ENCODE peak calls at places on chromosomes 16 and 17, in seven cellular contexts. V, X, S, A, K, R and M are unnamed samples.

GRCh38 chr17:83190601-83191387 is 111.4 kb downstream of the METRNL start:
- DNase-seq in V (no peak), A (peak; percentile 14), R (no peak), K (no peak), S (no peak), X (no peak), M (no peak)

GRCh38 chr17:63571632-63572310 is 21.5 kb downstream of the DCAF7 start:
- DNase-seq in K (no peak), A (no peak), R (peak; percentile 41), V (peak; percentile 25), S (peak; percentile 43), X (no peak), M (no peak)

GRCh38 chr17:76452646-76453430 is at the start of gene UBE2O:
- DNase-seq in V (no peak), K (peak; percentile 95), S (peak; percentile 88), A (peak; percentile 95), R (peak; percentile 93), X (peak; percentile 89), M (peak; percentile 94)

GRCh38 chr17:49920370-49920769 is 48.6 kb upstream of the DLX4 start:
- DNase-seq in V (no peak), R (no peak), X (no peak), S (no peak), A (no peak), K (no peak), M (no peak)

GRCh38 chr17:8256691-8257090 is 7.6 kb downstream of the PFAS start:
- DNase-seq in X (no peak), A (no peak), K (no peak), V (no peak), S (no peak), R (no peak), M (no peak)

GRCh38 chr16:61214780-61215179 is 821.5 kb downstream of the CDH8 start:
- DNase-seq in R (no peak), X (no peak), K (no peak), A (no peak), S (no peak), V (no peak), M (no peak)

GRCh38 chr17:58677204-58677880 is 14.5 kb downstream of the TEX14 start:
- DNase-seq in V (no peak), R (no peak), K (no peak), A (no peak), S (peak; percentile 84), X (no peak), M (no peak)

GRCh38 chr17:48244121-48244711 is 136.7 kb downstream of the SNX11 start:
- DNase-seq in A (no peak), K (peak; percentile 61), V (no peak), S (peak; percentile 59), X (no peak), R (peak; percentile 96), M (no peak)

GRCh38 chr17:75773121-75773807 is 8.3 kb upstream of the GALK1 start:
- DNase-seq in A (no peak), X (no peak), R (no peak), V (no peak), S (no peak), K (no peak), M (no peak)

GRCh38 chr16:84065536-84066132 is 23.0 kb upstream of the SLC38A8 start:
- DNase-seq in V (no peak), R (peak; percentile 70), X (peak; percentile 40), A (no peak), S (peak; percentile 68), K (peak; percentile 60), M (peak; percentile 68)

GRCh38 chr17:50219345-50219744 is 17.9 kb upstream of the COL1A1 start:
- DNase-seq in S (peak; percentile 76), V (no peak), R (no peak), A (no peak), X (peak; percentile 85), K (peak; percentile 68), M (no peak)

GRCh38 chr16:27240948-27241531 is 27.5 kb downstream of the NSMCE1 start:
- DNase-seq in V (no peak), R (no peak), X (no peak), K (no peak), S (peak; percentile 71), A (no peak), M (no peak)

GRCh38 chr17:65542595-65542994 is 18.9 kb downstream of the AXIN2 start:
- DNase-seq in K (no peak), V (no peak), R (no peak), A (no peak), X (no peak), S (no peak), M (no peak)

GRCh38 chr17:37637956-37638355 is 5.3 kb downstream of the DDX52 start:
- DNase-seq in S (no peak), R (no peak), X (no peak), V (no peak), K (no peak), A (no peak), M (no peak)

GRCh38 chr16:3825103-3825502 is 55.4 kb downstream of the CREBBP start:
- DNase-seq in K (peak; percentile 19), A (no peak), R (no peak), X (no peak), V (no peak), S (peak; percentile 45), M (no peak)

GRCh38 chr17:64741038-64741641 is 79.0 kb upstream of the SMURF2 start:
- DNase-seq in S (peak; percentile 67), K (no peak), X (no peak), R (peak; percentile 76), V (no peak), A (no peak), M (no peak)

GRCh38 chr17:51214920-51215319 is 44.9 kb downstream of the MBTD1 start:
- DNase-seq in S (no peak), R (no peak), A (no peak), V (no peak), X (no peak), K (no peak), M (no peak)

GRCh38 chr17:17783825-17784598 is 52.8 kb downstream of the SREBF1 start:
- DNase-seq in R (peak; percentile 99), V (peak; percentile 5), A (no peak), S (peak; percentile 78), K (no peak), X (no peak), M (peak; percentile 71)

GRCh38 chr17:80116276-80116922 is 15.0 kb downstream of the GAA start:
- DNase-seq in V (no peak), X (no peak), A (no peak), S (no peak), K (no peak), R (no peak), M (no peak)

GRCh38 chr16:24838554-24839266 is 7.1 kb upstream of the SLC5A11 start:
- DNase-seq in K (peak; percentile 46), X (no peak), V (no peak), A (no peak), S (peak; percentile 78), R (peak; percentile 14), M (no peak)

GRCh38 chr17:63932008-63932561 is at the start of gene CD79B:
- DNase-seq in V (no peak), A (peak; percentile 28), X (no peak), R (peak; percentile 19), K (no peak), S (no peak), M (no peak)

GRCh38 chr16:67092227-67092626 is 17.5 kb upstream of the PHAF1 start:
- DNase-seq in S (peak; percentile 42), R (no peak), X (no peak), K (no peak), V (no peak), A (no peak), M (no peak)

GRCh38 chr16:89261691-89262563 is 44.4 kb downstream of the ZNF778 start:
- DNase-seq in R (no peak), V (no peak), K (no peak), X (no peak), S (no peak), A (no peak), M (no peak)

GRCh38 chr17:38896373-38896954 is 26.6 kb downstream of the LASP1 start:
- DNase-seq in S (no peak), V (no peak), A (no peak), X (no peak), R (no peak), K (no peak), M (peak; percentile 41)

GRCh38 chr17:50035421-50035879 is 20.5 kb upstream of the ITGA3 start:
- DNase-seq in R (no peak), X (no peak), K (no peak), S (no peak), V (no peak), A (no peak), M (no peak)

GRCh38 chr17:19747829-19748806 is at the start of gene ALDH3A1:
- DNase-seq in S (no peak), X (peak; percentile 51), V (peak; percentile 38), A (no peak), K (no peak), R (no peak), M (no peak)

GRCh38 chr17:50785942-50786570 is 18.7 kb upstream of the ANKRD40CL start:
- DNase-seq in K (no peak), A (no peak), S (peak; percentile 72), R (no peak), V (peak; percentile 40), X (no peak), M (no peak)

DNA sequence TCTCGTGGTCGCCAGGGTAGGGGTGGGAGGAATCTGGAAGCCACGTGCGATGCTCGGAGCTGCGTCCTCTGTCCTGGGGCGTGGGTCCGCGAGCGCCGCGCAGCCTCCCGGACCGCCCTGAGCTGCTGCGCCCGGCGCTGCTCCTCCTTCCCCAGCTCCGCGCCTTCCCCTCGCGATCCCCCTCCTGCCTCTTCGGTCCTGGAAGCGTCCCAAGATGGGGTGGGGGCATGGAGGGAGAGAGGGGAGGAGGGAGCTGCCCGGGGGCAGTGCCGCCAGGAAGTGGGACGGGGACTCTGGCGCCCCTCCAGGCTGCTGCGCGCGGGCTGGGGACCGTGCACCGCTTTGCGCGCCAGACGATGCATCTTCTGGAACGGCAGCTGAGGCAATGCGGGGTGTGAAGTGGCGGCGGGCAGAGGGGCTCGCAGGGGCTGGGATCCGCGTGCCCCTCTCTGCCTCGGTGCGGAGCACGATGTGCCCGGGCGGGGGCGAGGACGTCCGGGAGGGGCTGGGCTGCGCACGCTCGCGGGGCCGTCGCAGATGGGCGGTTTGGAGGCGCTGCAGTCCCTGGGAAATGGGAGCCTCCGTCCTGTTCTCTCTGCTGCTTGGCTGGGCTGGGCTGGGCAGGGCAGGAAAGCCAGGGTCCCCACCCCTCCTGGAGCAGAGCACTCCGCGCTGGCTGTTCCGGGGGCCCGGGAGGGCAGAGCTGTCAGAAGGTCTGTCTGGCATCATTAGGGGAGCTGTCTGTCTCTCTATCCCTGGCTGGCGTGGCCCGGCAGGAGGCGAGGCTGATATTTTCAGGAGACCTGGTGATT is 388.0 kb downstream of the SEC14L1 start:
- DNase-seq in A (no peak), V (no peak), R (peak; percentile 83), X (no peak), S (no peak), K (no peak), M (peak; percentile 81)
- TF ChIP-seq CTCF in A (no peak), V (no peak), R (peak; percentile 56), X (peak; percentile 12), S (no peak), K (no peak), M (peak; percentile 53)

GRCh38 chr17:53406907-53407306 is 415.8 kb upstream of the KIF2B start:
- DNase-seq in A (no peak), K (no peak), X (no peak), S (no peak), R (no peak), V (no peak), M (no peak)
- TF ChIP-seq CTCF in A (no peak), K (no peak), X (no peak), S (no peak), R (no peak), V (no peak), M (no peak)

GRCh38 chr16:69526831-69527655 is 38.7 kb upstream of the NFAT5 start:
- DNase-seq in V (no peak), R (no peak), K (no peak), X (no peak), A (no peak), S (no peak), M (no peak)
- TF ChIP-seq CTCF in V (no peak), R (peak; percentile 15), K (no peak), X (no peak), A (no peak), S (no peak), M (no peak)

GRCh38 chr16:4957720-4958509 is at the start of gene SEC14L5:
- DNase-seq in X (peak; percentile 100), A (peak; percentile 78), R (peak; percentile 96), S (peak; percentile 99), V (peak; percentile 95), K (peak; percentile 99), M (peak; percentile 99)
- TF ChIP-seq CTCF in X (peak; percentile 3), A (no peak), R (no peak), S (no peak), V (no peak), K (no peak), M (no peak)